ENCODE peak calls at places on chromosome 12, in four cellular contexts. One of them, this sample, is unnamed.
A peak's percentile ranks its signal among the peaks of the same experiment; 100 is the strongest.

GRCh38 chr12:102406033-102406584 is 74.3 kb downstream of the IGF1 start:
- DNase-seq in DMS153: peak; percentile 95
- DNase-seq in activated naive CD8-positive, alpha-beta T cell treated with anti-CD3 and anti-CD28 coated beads, Interleukin-2, amount 10 ng/mL, durations not matched to agents 7 days and 5 days: no peak
- DNase-seq in ELF-1: no peak
- DNase-seq in this sample: no peak

GRCh38 chr12:82608706-82609105 is 78.0 kb upstream of the TMTC2 start:
- DNase-seq in DMS153: no peak
- DNase-seq in activated naive CD8-positive, alpha-beta T cell treated with anti-CD3 and anti-CD28 coated beads, Interleukin-2, amount 10 ng/mL, durations not matched to agents 7 days and 5 days: no peak
- DNase-seq in ELF-1: no peak
- DNase-seq in this sample: no peak

GRCh38 chr12:120238839-120239445 is 26.6 kb downstream of the PXN start:
- DNase-seq in DMS153: no peak
- DNase-seq in activated naive CD8-positive, alpha-beta T cell treated with anti-CD3 and anti-CD28 coated beads, Interleukin-2, amount 10 ng/mL, durations not matched to agents 7 days and 5 days: no peak
- DNase-seq in ELF-1: no peak
- DNase-seq in this sample: no peak

GRCh38 chr12:85016423-85016822 is 19.7 kb downstream of the TSPAN19 start:
- DNase-seq in DMS153: no peak
- DNase-seq in activated naive CD8-positive, alpha-beta T cell treated with anti-CD3 and anti-CD28 coated beads, Interleukin-2, amount 10 ng/mL, durations not matched to agents 7 days and 5 days: no peak
- DNase-seq in ELF-1: no peak
- DNase-seq in this sample: no peak

GRCh38 chr12:128381537-128381936 is 114.6 kb downstream of the TMEM132C start:
- DNase-seq in DMS153: no peak
- DNase-seq in activated naive CD8-positive, alpha-beta T cell treated with anti-CD3 and anti-CD28 coated beads, Interleukin-2, amount 10 ng/mL, durations not matched to agents 7 days and 5 days: no peak
- DNase-seq in ELF-1: peak; percentile 56
- DNase-seq in this sample: no peak

GRCh38 chr12:46921048-46921753 is 95.4 kb upstream of the SLC38A4 start:
- DNase-seq in DMS153: no peak
- DNase-seq in activated naive CD8-positive, alpha-beta T cell treated with anti-CD3 and anti-CD28 coated beads, Interleukin-2, amount 10 ng/mL, durations not matched to agents 7 days and 5 days: no peak
- DNase-seq in ELF-1: no peak
- DNase-seq in this sample: no peak

GRCh38 chr12:123942277-123942653 is 30.4 kb downstream of the CCDC92 start:
- DNase-seq in DMS153: no peak
- DNase-seq in activated naive CD8-positive, alpha-beta T cell treated with anti-CD3 and anti-CD28 coated beads, Interleukin-2, amount 10 ng/mL, durations not matched to agents 7 days and 5 days: no peak
- DNase-seq in ELF-1: no peak
- DNase-seq in this sample: no peak

GRCh38 chr12:9811651-9812050 is 15.6 kb upstream of the KLRF1 start:
- DNase-seq in DMS153: no peak
- DNase-seq in activated naive CD8-positive, alpha-beta T cell treated with anti-CD3 and anti-CD28 coated beads, Interleukin-2, amount 10 ng/mL, durations not matched to agents 7 days and 5 days: no peak
- DNase-seq in ELF-1: no peak
- DNase-seq in this sample: no peak

GRCh38 chr12:38905480-38906351 is at the start of gene CPNE8:
- DNase-seq in DMS153: no peak
- DNase-seq in activated naive CD8-positive, alpha-beta T cell treated with anti-CD3 and anti-CD28 coated beads, Interleukin-2, amount 10 ng/mL, durations not matched to agents 7 days and 5 days: peak; percentile 50
- DNase-seq in ELF-1: peak; percentile 73
- DNase-seq in this sample: peak; percentile 70

GRCh38 chr12:110754101-110754793 is 11.6 kb upstream of the PPP1CC start:
- DNase-seq in DMS153: no peak
- DNase-seq in activated naive CD8-positive, alpha-beta T cell treated with anti-CD3 and anti-CD28 coated beads, Interleukin-2, amount 10 ng/mL, durations not matched to agents 7 days and 5 days: no peak
- DNase-seq in ELF-1: no peak
- DNase-seq in this sample: no peak

GRCh38 chr12:25829192-25829591 is 129.3 kb upstream of the RASSF8 start:
- DNase-seq in DMS153: no peak
- DNase-seq in activated naive CD8-positive, alpha-beta T cell treated with anti-CD3 and anti-CD28 coated beads, Interleukin-2, amount 10 ng/mL, durations not matched to agents 7 days and 5 days: no peak
- DNase-seq in ELF-1: no peak
- DNase-seq in this sample: no peak

GRCh38 chr12:119649202-119649808 is 18.6 kb upstream of the PRKAB1 start:
- DNase-seq in DMS153: no peak
- DNase-seq in activated naive CD8-positive, alpha-beta T cell treated with anti-CD3 and anti-CD28 coated beads, Interleukin-2, amount 10 ng/mL, durations not matched to agents 7 days and 5 days: no peak
- DNase-seq in ELF-1: no peak
- DNase-seq in this sample: no peak

GRCh38 chr12:13147688-13148531 is 44.4 kb upstream of the GSG1 start:
- DNase-seq in DMS153: no peak
- DNase-seq in activated naive CD8-positive, alpha-beta T cell treated with anti-CD3 and anti-CD28 coated beads, Interleukin-2, amount 10 ng/mL, durations not matched to agents 7 days and 5 days: no peak
- DNase-seq in ELF-1: peak; percentile 24
- DNase-seq in this sample: no peak

GRCh38 chr12:40106202-40106533 is 287 bp upstream of the SLC2A13 start:
- DNase-seq in DMS153: no peak
- DNase-seq in activated naive CD8-positive, alpha-beta T cell treated with anti-CD3 and anti-CD28 coated beads, Interleukin-2, amount 10 ng/mL, durations not matched to agents 7 days and 5 days: no peak
- DNase-seq in ELF-1: no peak
- DNase-seq in this sample: no peak

GRCh38 chr12:94049718-94050117 is 98.7 kb upstream of the PLXNC1 start:
- DNase-seq in DMS153: no peak
- DNase-seq in activated naive CD8-positive, alpha-beta T cell treated with anti-CD3 and anti-CD28 coated beads, Interleukin-2, amount 10 ng/mL, durations not matched to agents 7 days and 5 days: no peak
- DNase-seq in ELF-1: no peak
- DNase-seq in this sample: peak; percentile 68

GRCh38 chr12:109612975-109613502 is 39.4 kb downstream of the MVK start:
- DNase-seq in DMS153: no peak
- DNase-seq in activated naive CD8-positive, alpha-beta T cell treated with anti-CD3 and anti-CD28 coated beads, Interleukin-2, amount 10 ng/mL, durations not matched to agents 7 days and 5 days: no peak
- DNase-seq in ELF-1: peak; percentile 26
- DNase-seq in this sample: no peak

GRCh38 chr12:68359669-68360068 is 27.5 kb upstream of the MDM1 start:
- DNase-seq in DMS153: no peak
- DNase-seq in activated naive CD8-positive, alpha-beta T cell treated with anti-CD3 and anti-CD28 coated beads, Interleukin-2, amount 10 ng/mL, durations not matched to agents 7 days and 5 days: no peak
- DNase-seq in ELF-1: no peak
- DNase-seq in this sample: no peak

GRCh38 chr12:110791589-110791988 is 48.9 kb upstream of the PPP1CC start:
- DNase-seq in DMS153: no peak
- DNase-seq in activated naive CD8-positive, alpha-beta T cell treated with anti-CD3 and anti-CD28 coated beads, Interleukin-2, amount 10 ng/mL, durations not matched to agents 7 days and 5 days: no peak
- DNase-seq in ELF-1: no peak
- DNase-seq in this sample: no peak

GRCh38 chr12:14157129-14157747 is 175.8 kb upstream of the GRIN2B start:
- DNase-seq in DMS153: no peak
- DNase-seq in activated naive CD8-positive, alpha-beta T cell treated with anti-CD3 and anti-CD28 coated beads, Interleukin-2, amount 10 ng/mL, durations not matched to agents 7 days and 5 days: no peak
- DNase-seq in ELF-1: no peak
- DNase-seq in this sample: no peak

GRCh38 chr12:42296503-42297109 is 29.3 kb downstream of the ZCRB1 start:
- DNase-seq in DMS153: no peak
- DNase-seq in activated naive CD8-positive, alpha-beta T cell treated with anti-CD3 and anti-CD28 coated beads, Interleukin-2, amount 10 ng/mL, durations not matched to agents 7 days and 5 days: no peak
- DNase-seq in ELF-1: peak; percentile 10
- DNase-seq in this sample: no peak

GRCh38 chr12:52837781-52838736 is 3.9 kb upstream of the KRT79 start:
- DNase-seq in DMS153: no peak
- DNase-seq in activated naive CD8-positive, alpha-beta T cell treated with anti-CD3 and anti-CD28 coated beads, Interleukin-2, amount 10 ng/mL, durations not matched to agents 7 days and 5 days: no peak
- DNase-seq in ELF-1: no peak
- DNase-seq in this sample: no peak

GRCh38 chr12:108103517-108103916 is 25.6 kb upstream of the WSCD2 start:
- DNase-seq in DMS153: no peak
- DNase-seq in activated naive CD8-positive, alpha-beta T cell treated with anti-CD3 and anti-CD28 coated beads, Interleukin-2, amount 10 ng/mL, durations not matched to agents 7 days and 5 days: no peak
- DNase-seq in ELF-1: no peak
- DNase-seq in this sample: no peak

GRCh38 chr12:19323768-19324167 is 115.5 kb upstream of the AEBP2 start:
- DNase-seq in DMS153: no peak
- DNase-seq in activated naive CD8-positive, alpha-beta T cell treated with anti-CD3 and anti-CD28 coated beads, Interleukin-2, amount 10 ng/mL, durations not matched to agents 7 days and 5 days: no peak
- DNase-seq in ELF-1: no peak
- DNase-seq in this sample: no peak

GRCh38 chr12:14284189-14284722 is 81.2 kb upstream of the ATF7IP start:
- DNase-seq in DMS153: peak; percentile 19
- DNase-seq in activated naive CD8-positive, alpha-beta T cell treated with anti-CD3 and anti-CD28 coated beads, Interleukin-2, amount 10 ng/mL, durations not matched to agents 7 days and 5 days: no peak
- DNase-seq in ELF-1: peak; percentile 56
- DNase-seq in this sample: no peak

This sample was measured in CMK.